ENCODE peak calls at places on chromosomes 6 and 20, in ten cellular contexts. One of them, this sample, is unnamed.

GRCh38 chr20:24033151-24033550 is 44.6 kb upstream of the GGTLC1 start:
- DNase-seq in lower leg skin: no peak
- DNase-seq in breast epithelium: no peak
- DNase-seq in CD8-positive, alpha-beta T cell: no peak
- DNase-seq in psoas muscle: no peak
- DNase-seq in fibroblast of villous mesenchyme: no peak
- DNase-seq in A549: no peak
- DNase-seq in AG04450: no peak
- DNase-seq in uterus: no peak
- DNase-seq in AG09309: no peak
- DNase-seq in this sample: no peak

GRCh38 chr6:113697642-113698410 is 159.3 kb upstream of the MARCKS start:
- DNase-seq in AG04450: peak
- DNase-seq in A549: no peak
- DNase-seq in AG09309: peak
- DNase-seq in CD8-positive, alpha-beta T cell: no peak
- DNase-seq in psoas muscle: no peak
- DNase-seq in lower leg skin: no peak
- DNase-seq in breast epithelium: no peak
- DNase-seq in uterus: no peak
- DNase-seq in fibroblast of villous mesenchyme: peak
- DNase-seq in this sample: peak

GRCh38 chr6:13511913-13512717 is 24.7 kb upstream of the GFOD1 start:
- DNase-seq in fibroblast of villous mesenchyme: peak
- DNase-seq in AG09309: no peak
- DNase-seq in breast epithelium: no peak
- DNase-seq in CD8-positive, alpha-beta T cell: no peak
- DNase-seq in lower leg skin: no peak
- DNase-seq in psoas muscle: no peak
- DNase-seq in uterus: peak
- DNase-seq in AG04450: no peak
- DNase-seq in A549: no peak
- DNase-seq in this sample: no peak

GRCh38 chr6:11766589-11767450 is 11.8 kb downstream of the ADTRP start:
- DNase-seq in uterus: no peak
- DNase-seq in AG09309: peak
- DNase-seq in breast epithelium: no peak
- DNase-seq in lower leg skin: no peak
- DNase-seq in psoas muscle: no peak
- DNase-seq in CD8-positive, alpha-beta T cell: no peak
- DNase-seq in fibroblast of villous mesenchyme: peak
- DNase-seq in A549: peak
- DNase-seq in AG04450: peak
- DNase-seq in this sample: peak

GRCh38 chr6:84432616-84433015 is 205.2 kb upstream of the CEP162 start:
- DNase-seq in psoas muscle: no peak
- DNase-seq in breast epithelium: no peak
- DNase-seq in fibroblast of villous mesenchyme: peak
- DNase-seq in lower leg skin: no peak
- DNase-seq in CD8-positive, alpha-beta T cell: no peak
- DNase-seq in AG09309: peak
- DNase-seq in AG04450: no peak
- DNase-seq in A549: no peak
- DNase-seq in uterus: no peak
- DNase-seq in this sample: peak

GRCh38 chr6:107793193-107793592 is 30.9 kb downstream of the SCML4 start:
- DNase-seq in AG04450: no peak
- DNase-seq in A549: no peak
- DNase-seq in fibroblast of villous mesenchyme: no peak
- DNase-seq in AG09309: no peak
- DNase-seq in lower leg skin: no peak
- DNase-seq in psoas muscle: no peak
- DNase-seq in uterus: no peak
- DNase-seq in breast epithelium: no peak
- DNase-seq in CD8-positive, alpha-beta T cell: no peak
- DNase-seq in this sample: no peak

GRCh38 chr6:127205031-127205430 is 61.6 kb upstream of the RNF146 start:
- DNase-seq in psoas muscle: no peak
- DNase-seq in AG09309: no peak
- DNase-seq in CD8-positive, alpha-beta T cell: no peak
- DNase-seq in fibroblast of villous mesenchyme: peak
- DNase-seq in A549: no peak
- DNase-seq in lower leg skin: no peak
- DNase-seq in AG04450: no peak
- DNase-seq in uterus: no peak
- DNase-seq in breast epithelium: no peak
- DNase-seq in this sample: no peak

GRCh38 chr20:26208296-26209091 is 511.8 kb upstream of the ZNF337 start:
- DNase-seq in AG09309: no peak
- DNase-seq in CD8-positive, alpha-beta T cell: peak
- DNase-seq in fibroblast of villous mesenchyme: peak
- DNase-seq in psoas muscle: peak
- DNase-seq in lower leg skin: no peak
- DNase-seq in uterus: no peak
- DNase-seq in A549: no peak
- DNase-seq in AG04450: no peak
- DNase-seq in breast epithelium: no peak
- DNase-seq in this sample: peak

GRCh38 chr20:51128198-51128597 is 105.3 kb upstream of the KCNG1 start:
- DNase-seq in lower leg skin: no peak
- DNase-seq in breast epithelium: no peak
- DNase-seq in uterus: no peak
- DNase-seq in CD8-positive, alpha-beta T cell: no peak
- DNase-seq in AG04450: peak
- DNase-seq in psoas muscle: no peak
- DNase-seq in fibroblast of villous mesenchyme: peak
- DNase-seq in AG09309: peak
- DNase-seq in A549: peak
- DNase-seq in this sample: peak

DNA sequence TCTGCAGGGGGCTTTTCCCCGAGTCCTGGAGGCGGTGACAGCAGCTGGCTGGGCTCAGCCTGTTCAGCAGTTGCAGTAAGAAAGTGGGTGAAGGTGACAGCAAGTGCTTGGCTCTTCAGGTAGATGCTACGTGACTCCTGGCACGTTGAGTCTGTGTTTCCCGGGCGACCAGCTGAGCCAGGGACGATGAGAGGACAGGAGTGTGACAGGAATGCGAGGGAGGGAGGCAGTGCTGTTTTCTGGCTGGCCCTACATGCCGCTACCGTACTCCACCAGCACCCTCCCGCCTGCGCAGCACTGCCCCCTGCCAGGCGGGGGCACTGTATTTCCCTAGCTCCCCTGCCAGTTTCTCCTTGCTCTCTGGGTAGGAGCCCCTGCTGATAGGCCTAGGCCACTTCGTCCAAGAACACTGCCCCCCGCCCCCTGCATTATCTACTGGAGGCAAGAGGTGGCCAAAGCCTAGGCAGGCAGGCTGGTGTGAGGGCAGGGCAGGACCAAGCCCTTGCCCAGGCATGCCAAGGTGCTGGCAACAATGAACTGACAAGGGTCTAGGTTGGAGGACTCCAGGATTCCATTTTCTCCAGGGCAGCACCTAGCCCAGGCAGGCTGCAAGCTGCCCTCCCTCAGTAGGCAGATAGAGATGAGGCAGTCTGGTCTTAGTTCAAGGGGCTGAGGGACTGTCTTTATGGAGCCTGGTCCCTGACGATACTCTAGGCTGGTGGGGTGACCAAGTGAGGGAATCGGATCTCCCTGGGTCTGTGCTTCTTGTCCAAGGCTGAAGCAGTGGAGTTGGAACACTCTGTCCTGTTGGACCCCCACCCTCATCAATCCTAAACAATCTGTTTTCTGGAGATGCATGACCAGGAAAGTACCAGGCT is 19.2 kb downstream of the MRPS18A start:
- DNase-seq in AG09309: no peak
- DNase-seq in lower leg skin: peak
- DNase-seq in fibroblast of villous mesenchyme: peak
- DNase-seq in breast epithelium: peak
- DNase-seq in psoas muscle: peak
- DNase-seq in AG04450: no peak
- DNase-seq in CD8-positive, alpha-beta T cell: peak
- DNase-seq in A549: peak
- DNase-seq in uterus: peak
- DNase-seq in this sample: peak
- H3K4me3 ChIP-seq in AG09309: no peak
- H3K4me3 ChIP-seq in lower leg skin: no peak
- H3K4me3 ChIP-seq in fibroblast of villous mesenchyme: no peak
- H3K4me3 ChIP-seq in breast epithelium: no peak
- H3K4me3 ChIP-seq in psoas muscle: peak
- H3K4me3 ChIP-seq in AG04450: no peak
- H3K4me3 ChIP-seq in CD8-positive, alpha-beta T cell: no peak
- H3K4me3 ChIP-seq in A549: no peak
- H3K4me3 ChIP-seq in uterus: no peak
- H3K4me3 ChIP-seq in this sample: no peak

GRCh38 chr6:130744601-130745382 is 82.4 kb upstream of the SMLR1 start:
- DNase-seq in CD8-positive, alpha-beta T cell: no peak
- DNase-seq in AG09309: no peak
- DNase-seq in breast epithelium: no peak
- DNase-seq in fibroblast of villous mesenchyme: no peak
- DNase-seq in uterus: no peak
- DNase-seq in lower leg skin: no peak
- DNase-seq in AG04450: no peak
- DNase-seq in psoas muscle: no peak
- DNase-seq in A549: no peak
- DNase-seq in this sample: no peak

GRCh38 chr6:130740308-130740707 is 86.9 kb upstream of the SMLR1 start:
- DNase-seq in AG09309: no peak
- DNase-seq in breast epithelium: no peak
- DNase-seq in lower leg skin: no peak
- DNase-seq in uterus: no peak
- DNase-seq in AG04450: no peak
- DNase-seq in fibroblast of villous mesenchyme: no peak
- DNase-seq in A549: no peak
- DNase-seq in CD8-positive, alpha-beta T cell: no peak
- DNase-seq in psoas muscle: no peak
- DNase-seq in this sample: peak

GRCh38 chr6:130742282-130742681 is 84.9 kb upstream of the SMLR1 start:
- DNase-seq in AG04450: no peak
- DNase-seq in lower leg skin: no peak
- DNase-seq in psoas muscle: no peak
- DNase-seq in uterus: no peak
- DNase-seq in breast epithelium: no peak
- DNase-seq in CD8-positive, alpha-beta T cell: no peak
- DNase-seq in AG09309: no peak
- DNase-seq in A549: no peak
- DNase-seq in fibroblast of villous mesenchyme: no peak
- DNase-seq in this sample: no peak

DNA sequence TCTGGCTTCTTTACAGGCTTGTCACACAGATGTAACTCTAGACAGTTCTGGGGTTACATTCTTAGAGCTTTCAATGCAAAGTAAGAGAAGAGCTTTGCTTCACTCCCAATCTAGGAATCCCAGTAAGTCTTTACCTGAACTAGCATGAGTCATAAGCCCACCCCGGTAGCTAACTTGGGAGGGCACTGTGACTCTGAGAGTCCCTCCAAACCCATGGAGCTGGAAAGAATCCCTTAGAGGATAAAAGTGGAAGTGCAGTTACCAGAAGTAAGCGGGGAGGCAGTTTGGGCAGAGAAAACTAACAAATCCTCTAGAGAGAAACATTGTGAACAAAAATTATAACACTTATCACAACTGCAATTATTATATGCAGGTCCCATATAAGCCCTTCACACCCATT is 84.0 kb upstream of the SMLR1 start:
- DNase-seq in uterus: no peak
- DNase-seq in AG04450: no peak
- DNase-seq in AG09309: no peak
- DNase-seq in A549: no peak
- DNase-seq in breast epithelium: no peak
- DNase-seq in psoas muscle: no peak
- DNase-seq in lower leg skin: no peak
- DNase-seq in CD8-positive, alpha-beta T cell: no peak
- DNase-seq in fibroblast of villous mesenchyme: no peak
- DNase-seq in this sample: no peak
- TF ChIP-seq CTCF in uterus: no peak
- TF ChIP-seq CTCF in AG04450: peak
- TF ChIP-seq CTCF in AG09309: no peak
- TF ChIP-seq CTCF in A549: no peak
- TF ChIP-seq CTCF in breast epithelium: no peak
- TF ChIP-seq CTCF in psoas muscle: no peak
- TF ChIP-seq CTCF in lower leg skin: no peak
- TF ChIP-seq CTCF in CD8-positive, alpha-beta T cell: no peak
- TF ChIP-seq CTCF in fibroblast of villous mesenchyme: no peak
- TF ChIP-seq CTCF in this sample: no peak

GRCh38 chr6:17984822-17985660 is 2.4 kb downstream of the KIF13A start:
- DNase-seq in CD8-positive, alpha-beta T cell: no peak
- DNase-seq in fibroblast of villous mesenchyme: peak
- DNase-seq in AG04450: no peak
- DNase-seq in AG09309: no peak
- DNase-seq in breast epithelium: no peak
- DNase-seq in uterus: no peak
- DNase-seq in lower leg skin: no peak
- DNase-seq in psoas muscle: no peak
- DNase-seq in A549: no peak
- DNase-seq in this sample: no peak

GRCh38 chr6:17985934-17986655 is 1.3 kb downstream of the KIF13A start:
- DNase-seq in A549: no peak
- DNase-seq in fibroblast of villous mesenchyme: no peak
- DNase-seq in AG04450: no peak
- DNase-seq in CD8-positive, alpha-beta T cell: no peak
- DNase-seq in breast epithelium: no peak
- DNase-seq in uterus: no peak
- DNase-seq in lower leg skin: no peak
- DNase-seq in psoas muscle: no peak
- DNase-seq in AG09309: no peak
- DNase-seq in this sample: no peak

GRCh38 chr6:17987576-17988421 is at the start of gene KIF13A:
- DNase-seq in AG09309: no peak
- DNase-seq in psoas muscle: peak
- DNase-seq in A549: peak
- DNase-seq in fibroblast of villous mesenchyme: peak
- DNase-seq in breast epithelium: peak
- DNase-seq in CD8-positive, alpha-beta T cell: no peak
- DNase-seq in uterus: peak
- DNase-seq in AG04450: no peak
- DNase-seq in lower leg skin: peak
- DNase-seq in this sample: peak

GRCh38 chr6:17988422-17988944 is 1.0 kb upstream of the KIF13A start:
- DNase-seq in psoas muscle: no peak
- DNase-seq in AG04450: no peak
- DNase-seq in AG09309: no peak
- DNase-seq in A549: no peak
- DNase-seq in uterus: peak
- DNase-seq in fibroblast of villous mesenchyme: no peak
- DNase-seq in CD8-positive, alpha-beta T cell: no peak
- DNase-seq in breast epithelium: no peak
- DNase-seq in lower leg skin: no peak
- DNase-seq in this sample: peak

GRCh38 chr6:17986656-17987575 is 519 bp downstream of the KIF13A start:
- DNase-seq in CD8-positive, alpha-beta T cell: no peak
- DNase-seq in AG09309: no peak
- DNase-seq in psoas muscle: peak
- DNase-seq in breast epithelium: peak
- DNase-seq in A549: peak
- DNase-seq in fibroblast of villous mesenchyme: peak
- DNase-seq in uterus: peak
- DNase-seq in lower leg skin: peak
- DNase-seq in AG04450: no peak
- DNase-seq in this sample: peak
- H3K4me3 ChIP-seq in CD8-positive, alpha-beta T cell: no peak
- H3K4me3 ChIP-seq in AG09309: peak
- H3K4me3 ChIP-seq in psoas muscle: peak
- H3K4me3 ChIP-seq in breast epithelium: peak
- H3K4me3 ChIP-seq in A549: peak
- H3K4me3 ChIP-seq in fibroblast of villous mesenchyme: peak
- H3K4me3 ChIP-seq in uterus: peak
- H3K4me3 ChIP-seq in lower leg skin: peak
- H3K4me3 ChIP-seq in AG04450: peak
- H3K4me3 ChIP-seq in this sample: peak

GRCh38 chr6:74280130-74280692 is 584.2 kb downstream of the CD109 start:
- DNase-seq in breast epithelium: no peak
- DNase-seq in uterus: no peak
- DNase-seq in A549: peak
- DNase-seq in fibroblast of villous mesenchyme: no peak
- DNase-seq in psoas muscle: no peak
- DNase-seq in CD8-positive, alpha-beta T cell: no peak
- DNase-seq in lower leg skin: no peak
- DNase-seq in AG04450: no peak
- DNase-seq in AG09309: no peak
- DNase-seq in this sample: no peak
- TF ChIP-seq CTCF in breast epithelium: no peak
- TF ChIP-seq CTCF in uterus: no peak
- TF ChIP-seq CTCF in A549: peak
- TF ChIP-seq CTCF in fibroblast of villous mesenchyme: no peak
- TF ChIP-seq CTCF in psoas muscle: no peak
- TF ChIP-seq CTCF in CD8-positive, alpha-beta T cell: no peak
- TF ChIP-seq CTCF in lower leg skin: no peak
- TF ChIP-seq CTCF in AG04450: peak
- TF ChIP-seq CTCF in AG09309: peak
- TF ChIP-seq CTCF in this sample: peak

This sample was measured in epithelial cell of esophagus.